ENCODE peak calls at places on chromosomes 5 and 9, in five cellular contexts. A is glutamatergic neuron, S is mesothelial cell of epicardium, K is H7, V is uterus. X is an unnamed sample.

GRCh38 chr5:156147251-156147947 is 179.6 kb upstream of the SGCD start:
- DNase-seq in A (no peak), V (no peak), S (no peak), K (no peak), X (no peak)

GRCh38 chr5:137376127-137376526 is 123.0 kb downstream of the SPOCK1 start:
- DNase-seq in S (no peak), A (no peak), V (no peak), K (peak), X (no peak)

GRCh38 chr9:113011911-113012381 is at the start of gene ZNF883:
- DNase-seq in V (peak), K (peak), S (no peak), A (peak), X (peak)

GRCh38 chr9:83451308-83451707 is 86.9 kb downstream of the FRMD3 start:
- DNase-seq in A (no peak), V (no peak), K (no peak), S (no peak), X (no peak)

GRCh38 chr9:2583308-2584013 is 38.1 kb upstream of the VLDLR start:
- DNase-seq in S (no peak), K (no peak), V (no peak), A (no peak), X (no peak)

GRCh38 chr9:87324613-87325194 is 173.0 kb upstream of the DAPK1 start:
- DNase-seq in S (no peak), K (peak), A (no peak), V (no peak), X (no peak)

GRCh38 chr9:83959061-83959460 is 21.0 kb downstream of the HNRNPK start:
- DNase-seq in A (no peak), V (no peak), K (no peak), S (no peak), X (no peak)

GRCh38 chr9:124894741-124895170 is 32.8 kb downstream of the ARPC5L start:
- DNase-seq in K (peak), V (no peak), A (peak), S (no peak), X (peak)

GRCh38 chr9:93663877-93664548 is 87.6 kb downstream of the PHF2 start:
- DNase-seq in K (no peak), A (peak), S (peak), V (no peak), X (no peak)

GRCh38 chr5:145682197-145682895 is 152.8 kb downstream of the PRELID2 start:
- DNase-seq in S (no peak), A (no peak), K (no peak), V (no peak), X (no peak)

GRCh38 chr5:160271396-160271795 is 41.0 kb downstream of the CCNJL start:
- DNase-seq in K (no peak), V (no peak), S (no peak), A (no peak), X (no peak)

GRCh38 chr9:5455181-5455580 is 4.8 kb downstream of the CD274 start:
- DNase-seq in K (no peak), S (no peak), V (no peak), A (no peak), X (no peak)

GRCh38 chr5:148857474-148857873 is 31.1 kb downstream of the ADRB2 start:
- DNase-seq in V (no peak), S (no peak), K (no peak), A (no peak), X (no peak)

GRCh38 chr9:2040828-2041227 is 25.7 kb downstream of the SMARCA2 start:
- DNase-seq in A (no peak), S (no peak), K (no peak), V (no peak), X (no peak)

GRCh38 chr9:13267743-13268142 is 11.7 kb downstream of the MPDZ start:
- DNase-seq in S (no peak), A (no peak), K (no peak), V (no peak), X (no peak)

GRCh38 chr9:83526901-83527300 is 11.3 kb downstream of the FRMD3 start:
- DNase-seq in A (peak), V (no peak), S (no peak), K (peak), X (no peak)

X was measured in iPS DF 6.9.